ENCODE peak calls at places on chromosomes 2 and 18, in four cellular contexts. One of them, this sample, is unnamed.

GRCh38 chr2:68710336-68710735 is 24.3 kb upstream of the ARHGAP25 start:
- DNase-seq in myocyte: no peak
- DNase-seq in WTC11: no peak
- DNase-seq in activated T-helper 9 cell treated with anti-CD3 and anti-CD28 coated beads, Interleukin-2, amount 50 U/mL, for 16 hours: no peak
- DNase-seq in this sample: no peak

GRCh38 chr2:178449700-178450573 is 1.0 kb downstream of the PRKRA start:
- DNase-seq in activated T-helper 9 cell treated with anti-CD3 and anti-CD28 coated beads, Interleukin-2, amount 50 U/mL, for 16 hours: no peak
- DNase-seq in WTC11: no peak
- DNase-seq in myocyte: peak
- DNase-seq in this sample: peak

GRCh38 chr2:147910990-147911473 is 66.2 kb downstream of the ACVR2A start:
- DNase-seq in myocyte: peak
- DNase-seq in activated T-helper 9 cell treated with anti-CD3 and anti-CD28 coated beads, Interleukin-2, amount 50 U/mL, for 16 hours: no peak
- DNase-seq in WTC11: no peak
- DNase-seq in this sample: peak

GRCh38 chr2:198371902-198372611 is 567.7 kb downstream of the PLCL1 start:
- DNase-seq in activated T-helper 9 cell treated with anti-CD3 and anti-CD28 coated beads, Interleukin-2, amount 50 U/mL, for 16 hours: no peak
- DNase-seq in WTC11: no peak
- DNase-seq in myocyte: peak
- DNase-seq in this sample: no peak

GRCh38 chr2:170711196-170711773 is 3.9 kb upstream of the SP5 start:
- DNase-seq in activated T-helper 9 cell treated with anti-CD3 and anti-CD28 coated beads, Interleukin-2, amount 50 U/mL, for 16 hours: no peak
- DNase-seq in WTC11: no peak
- DNase-seq in myocyte: no peak
- DNase-seq in this sample: peak

GRCh38 chr2:237091779-237092436 is 6.2 kb downstream of the COPS8 start:
- DNase-seq in activated T-helper 9 cell treated with anti-CD3 and anti-CD28 coated beads, Interleukin-2, amount 50 U/mL, for 16 hours: no peak
- DNase-seq in myocyte: peak
- DNase-seq in WTC11: no peak
- DNase-seq in this sample: no peak

GRCh38 chr2:8636691-8637636 is 44.9 kb upstream of the ID2 start:
- DNase-seq in WTC11: peak
- DNase-seq in activated T-helper 9 cell treated with anti-CD3 and anti-CD28 coated beads, Interleukin-2, amount 50 U/mL, for 16 hours: no peak
- DNase-seq in myocyte: no peak
- DNase-seq in this sample: peak

GRCh38 chr2:209577376-209578357 is 153.8 kb downstream of the MAP2 start:
- DNase-seq in activated T-helper 9 cell treated with anti-CD3 and anti-CD28 coated beads, Interleukin-2, amount 50 U/mL, for 16 hours: no peak
- DNase-seq in WTC11: no peak
- DNase-seq in myocyte: peak
- DNase-seq in this sample: peak

GRCh38 chr2:127041259-127041970 is 65.5 kb downstream of the BIN1 start:
- DNase-seq in WTC11: no peak
- DNase-seq in myocyte: peak
- DNase-seq in activated T-helper 9 cell treated with anti-CD3 and anti-CD28 coated beads, Interleukin-2, amount 50 U/mL, for 16 hours: no peak
- DNase-seq in this sample: no peak

GRCh38 chr18:51522821-51523220 is 325.3 kb upstream of the MEX3C start:
- DNase-seq in WTC11: no peak
- DNase-seq in myocyte: no peak
- DNase-seq in activated T-helper 9 cell treated with anti-CD3 and anti-CD28 coated beads, Interleukin-2, amount 50 U/mL, for 16 hours: no peak
- DNase-seq in this sample: no peak

GRCh38 chr2:109005686-109006204 is 16.7 kb upstream of the EDAR start:
- DNase-seq in activated T-helper 9 cell treated with anti-CD3 and anti-CD28 coated beads, Interleukin-2, amount 50 U/mL, for 16 hours: no peak
- DNase-seq in WTC11: no peak
- DNase-seq in myocyte: peak
- DNase-seq in this sample: no peak

GRCh38 chr2:2842466-2842865 is 511.4 kb upstream of the MYT1L start:
- DNase-seq in WTC11: no peak
- DNase-seq in activated T-helper 9 cell treated with anti-CD3 and anti-CD28 coated beads, Interleukin-2, amount 50 U/mL, for 16 hours: no peak
- DNase-seq in myocyte: no peak
- DNase-seq in this sample: no peak

GRCh38 chr18:80196528-80197320 is 50.6 kb downstream of the PARD6G start:
- DNase-seq in WTC11: no peak
- DNase-seq in myocyte: no peak
- DNase-seq in activated T-helper 9 cell treated with anti-CD3 and anti-CD28 coated beads, Interleukin-2, amount 50 U/mL, for 16 hours: no peak
- DNase-seq in this sample: peak

GRCh38 chr2:7844414-7844961 is 837.4 kb upstream of the ID2 start:
- DNase-seq in activated T-helper 9 cell treated with anti-CD3 and anti-CD28 coated beads, Interleukin-2, amount 50 U/mL, for 16 hours: no peak
- DNase-seq in myocyte: no peak
- DNase-seq in WTC11: no peak
- DNase-seq in this sample: no peak

GRCh38 chr18:13614318-13614643 is 112.1 kb downstream of the FAM210A start:
- DNase-seq in myocyte: no peak
- DNase-seq in WTC11: no peak
- DNase-seq in activated T-helper 9 cell treated with anti-CD3 and anti-CD28 coated beads, Interleukin-2, amount 50 U/mL, for 16 hours: no peak
- DNase-seq in this sample: no peak

GRCh38 chr2:241816431-241817121 is 7.6 kb downstream of the NEU4 start:
- DNase-seq in myocyte: no peak
- DNase-seq in activated T-helper 9 cell treated with anti-CD3 and anti-CD28 coated beads, Interleukin-2, amount 50 U/mL, for 16 hours: no peak
- DNase-seq in WTC11: no peak
- DNase-seq in this sample: no peak

GRCh38 chr18:68797901-68798300 is at the start of gene CCDC102B:
- DNase-seq in myocyte: peak
- DNase-seq in activated T-helper 9 cell treated with anti-CD3 and anti-CD28 coated beads, Interleukin-2, amount 50 U/mL, for 16 hours: no peak
- DNase-seq in WTC11: no peak
- DNase-seq in this sample: no peak

GRCh38 chr2:38194751-38195150 is 118.8 kb upstream of the CYP1B1 start:
- DNase-seq in WTC11: no peak
- DNase-seq in myocyte: no peak
- DNase-seq in activated T-helper 9 cell treated with anti-CD3 and anti-CD28 coated beads, Interleukin-2, amount 50 U/mL, for 16 hours: no peak
- DNase-seq in this sample: no peak

GRCh38 chr18:56034954-56035353 is 447.0 kb upstream of the TCF4 start:
- DNase-seq in activated T-helper 9 cell treated with anti-CD3 and anti-CD28 coated beads, Interleukin-2, amount 50 U/mL, for 16 hours: no peak
- DNase-seq in WTC11: no peak
- DNase-seq in myocyte: no peak
- DNase-seq in this sample: no peak

GRCh38 chr2:85255813-85256581 is 71.8 kb downstream of the TGOLN2 start:
- DNase-seq in WTC11: peak
- DNase-seq in myocyte: no peak
- DNase-seq in activated T-helper 9 cell treated with anti-CD3 and anti-CD28 coated beads, Interleukin-2, amount 50 U/mL, for 16 hours: no peak
- DNase-seq in this sample: peak

GRCh38 chr2:29650634-29651097 is 270.7 kb downstream of the ALK start:
- DNase-seq in myocyte: no peak
- DNase-seq in WTC11: no peak
- DNase-seq in activated T-helper 9 cell treated with anti-CD3 and anti-CD28 coated beads, Interleukin-2, amount 50 U/mL, for 16 hours: no peak
- DNase-seq in this sample: no peak

GRCh38 chr2:1032030-1032429 is 81.4 kb downstream of the SNTG2 start:
- DNase-seq in WTC11: no peak
- DNase-seq in myocyte: no peak
- DNase-seq in activated T-helper 9 cell treated with anti-CD3 and anti-CD28 coated beads, Interleukin-2, amount 50 U/mL, for 16 hours: peak
- DNase-seq in this sample: no peak

GRCh38 chr2:134522856-134523460 is 195.8 kb downstream of the TMEM163 start:
- DNase-seq in activated T-helper 9 cell treated with anti-CD3 and anti-CD28 coated beads, Interleukin-2, amount 50 U/mL, for 16 hours: no peak
- DNase-seq in WTC11: no peak
- DNase-seq in myocyte: no peak
- DNase-seq in this sample: no peak

GRCh38 chr2:128490881-128491778 is 172.5 kb upstream of the HS6ST1 start:
- DNase-seq in WTC11: no peak
- DNase-seq in activated T-helper 9 cell treated with anti-CD3 and anti-CD28 coated beads, Interleukin-2, amount 50 U/mL, for 16 hours: no peak
- DNase-seq in myocyte: no peak
- DNase-seq in this sample: no peak

GRCh38 chr2:32805104-32806095 is 141.4 kb upstream of the LTBP1 start:
- DNase-seq in myocyte: no peak
- DNase-seq in WTC11: no peak
- DNase-seq in activated T-helper 9 cell treated with anti-CD3 and anti-CD28 coated beads, Interleukin-2, amount 50 U/mL, for 16 hours: no peak
- DNase-seq in this sample: no peak

GRCh38 chr2:12819721-12820120 is 103.0 kb downstream of the TRIB2 start:
- DNase-seq in WTC11: no peak
- DNase-seq in activated T-helper 9 cell treated with anti-CD3 and anti-CD28 coated beads, Interleukin-2, amount 50 U/mL, for 16 hours: no peak
- DNase-seq in myocyte: peak
- DNase-seq in this sample: no peak

GRCh38 chr2:8543412-8544167 is 138.3 kb upstream of the ID2 start:
- DNase-seq in WTC11: no peak
- DNase-seq in myocyte: peak
- DNase-seq in activated T-helper 9 cell treated with anti-CD3 and anti-CD28 coated beads, Interleukin-2, amount 50 U/mL, for 16 hours: peak
- DNase-seq in this sample: no peak

GRCh38 chr2:96431319-96431718 is 73.8 kb downstream of the NEURL3 start:
- DNase-seq in activated T-helper 9 cell treated with anti-CD3 and anti-CD28 coated beads, Interleukin-2, amount 50 U/mL, for 16 hours: no peak
- DNase-seq in WTC11: no peak
- DNase-seq in myocyte: no peak
- DNase-seq in this sample: no peak

GRCh38 chr2:190482441-190482840 is 52.1 kb downstream of the NEMP2 start:
- DNase-seq in myocyte: no peak
- DNase-seq in WTC11: no peak
- DNase-seq in activated T-helper 9 cell treated with anti-CD3 and anti-CD28 coated beads, Interleukin-2, amount 50 U/mL, for 16 hours: no peak
- DNase-seq in this sample: no peak

This sample was measured in neuronal stem cell.